ENCODE peak calls at places on chromosomes 16 and 17, in five cellular contexts. One of them, this sample, is unnamed.

GRCh38 chr17:42886283-42887176 is 14.1 kb upstream of the G6PC1 start:
- DNase-seq in AG10803: no peak
- DNase-seq in effector memory CD4-positive, alpha-beta T cell: no peak
- DNase-seq in transverse colon: no peak
- DNase-seq in OCI-LY7: no peak
- DNase-seq in this sample: peak; percentile 72

GRCh38 chr16:24853830-24854229 is 8.1 kb downstream of the SLC5A11 start:
- DNase-seq in AG10803: peak; percentile 25
- DNase-seq in effector memory CD4-positive, alpha-beta T cell: no peak
- DNase-seq in transverse colon: no peak
- DNase-seq in OCI-LY7: no peak
- DNase-seq in this sample: no peak

GRCh38 chr17:78125138-78125913 is 3.2 kb downstream of the TMC6 start:
- DNase-seq in AG10803: no peak
- DNase-seq in effector memory CD4-positive, alpha-beta T cell: peak; percentile 23
- DNase-seq in transverse colon: no peak
- DNase-seq in OCI-LY7: peak; percentile 70
- DNase-seq in this sample: peak; percentile 69

GRCh38 chr17:58577696-58578095 is 63.3 kb upstream of the MTMR4 start:
- DNase-seq in AG10803: peak; percentile 56
- DNase-seq in effector memory CD4-positive, alpha-beta T cell: peak; percentile 8
- DNase-seq in transverse colon: peak; percentile 23
- DNase-seq in OCI-LY7: peak; percentile 79
- DNase-seq in this sample: no peak

GRCh38 chr17:35973333-35974260 is 7.7 kb downstream of the CCL16 start:
- DNase-seq in AG10803: peak; percentile 9
- DNase-seq in effector memory CD4-positive, alpha-beta T cell: no peak
- DNase-seq in transverse colon: no peak
- DNase-seq in OCI-LY7: no peak
- DNase-seq in this sample: no peak

GRCh38 chr16:19907161-19907992 is 22.7 kb upstream of the GPRC5B start:
- DNase-seq in AG10803: peak; percentile 56
- DNase-seq in effector memory CD4-positive, alpha-beta T cell: peak; percentile 33
- DNase-seq in transverse colon: peak; percentile 67
- DNase-seq in OCI-LY7: peak; percentile 74
- DNase-seq in this sample: peak; percentile 81

GRCh38 chr16:66894055-66894454 is 13.7 kb downstream of the PDP2 start:
- DNase-seq in AG10803: no peak
- DNase-seq in effector memory CD4-positive, alpha-beta T cell: no peak
- DNase-seq in transverse colon: no peak
- DNase-seq in OCI-LY7: no peak
- DNase-seq in this sample: no peak

GRCh38 chr17:13597723-13598347 is 3.9 kb downstream of the HS3ST3A1 start:
- DNase-seq in AG10803: peak; percentile 65
- DNase-seq in effector memory CD4-positive, alpha-beta T cell: no peak
- DNase-seq in transverse colon: peak; percentile 14
- DNase-seq in OCI-LY7: peak; percentile 49
- DNase-seq in this sample: no peak

GRCh38 chr16:66954097-66954659 is 6.9 kb upstream of the CES3 start:
- DNase-seq in AG10803: peak; percentile 72
- DNase-seq in effector memory CD4-positive, alpha-beta T cell: peak; percentile 48
- DNase-seq in transverse colon: peak; percentile 89
- DNase-seq in OCI-LY7: peak; percentile 72
- DNase-seq in this sample: peak; percentile 85

GRCh38 chr17:75531724-75532090 is 6.2 kb downstream of the LLGL2 start:
- DNase-seq in AG10803: no peak
- DNase-seq in effector memory CD4-positive, alpha-beta T cell: no peak
- DNase-seq in transverse colon: no peak
- DNase-seq in OCI-LY7: no peak
- DNase-seq in this sample: no peak

GRCh38 chr16:10256855-10257641 is 74.8 kb upstream of the GRIN2A start:
- DNase-seq in AG10803: peak; percentile 7
- DNase-seq in effector memory CD4-positive, alpha-beta T cell: peak; percentile 1
- DNase-seq in transverse colon: peak; percentile 26
- DNase-seq in OCI-LY7: peak; percentile 67
- DNase-seq in this sample: peak; percentile 44

GRCh38 chr16:30958164-30959083 is 870 bp downstream of the SETD1A start:
- DNase-seq in AG10803: peak; percentile 48
- DNase-seq in effector memory CD4-positive, alpha-beta T cell: no peak
- DNase-seq in transverse colon: peak; percentile 52
- DNase-seq in OCI-LY7: peak; percentile 73
- DNase-seq in this sample: peak; percentile 31

GRCh38 chr17:32575865-32576264 is 89.1 kb downstream of the CDK5R1 start:
- DNase-seq in AG10803: no peak
- DNase-seq in effector memory CD4-positive, alpha-beta T cell: no peak
- DNase-seq in transverse colon: no peak
- DNase-seq in OCI-LY7: no peak
- DNase-seq in this sample: no peak

GRCh38 chr17:76074390-76075363 is at the start of gene GALR2:
- DNase-seq in AG10803: no peak
- DNase-seq in effector memory CD4-positive, alpha-beta T cell: no peak
- DNase-seq in transverse colon: no peak
- DNase-seq in OCI-LY7: no peak
- DNase-seq in this sample: no peak

GRCh38 chr17:66634193-66634592 is 200.7 kb upstream of the CACNG5 start:
- DNase-seq in AG10803: no peak
- DNase-seq in effector memory CD4-positive, alpha-beta T cell: no peak
- DNase-seq in transverse colon: no peak
- DNase-seq in OCI-LY7: no peak
- DNase-seq in this sample: no peak

GRCh38 chr17:78138204-78139060 is 7.8 kb upstream of the C17orf99 start:
- DNase-seq in AG10803: no peak
- DNase-seq in effector memory CD4-positive, alpha-beta T cell: no peak
- DNase-seq in transverse colon: no peak
- DNase-seq in OCI-LY7: no peak
- DNase-seq in this sample: no peak

GRCh38 chr16:57722651-57723050 is 12.9 kb upstream of the KATNB1 start:
- DNase-seq in AG10803: no peak
- DNase-seq in effector memory CD4-positive, alpha-beta T cell: no peak
- DNase-seq in transverse colon: no peak
- DNase-seq in OCI-LY7: no peak
- DNase-seq in this sample: no peak

GRCh38 chr16:77975942-77976341 is 46.4 kb upstream of the CLEC3A start:
- DNase-seq in AG10803: no peak
- DNase-seq in effector memory CD4-positive, alpha-beta T cell: no peak
- DNase-seq in transverse colon: no peak
- DNase-seq in OCI-LY7: no peak
- DNase-seq in this sample: no peak

GRCh38 chr17:67637901-67638641 is 79.7 kb upstream of the NOL11 start:
- DNase-seq in AG10803: no peak
- DNase-seq in effector memory CD4-positive, alpha-beta T cell: no peak
- DNase-seq in transverse colon: peak; percentile 47
- DNase-seq in OCI-LY7: no peak
- DNase-seq in this sample: no peak

GRCh38 chr17:74994440-74994839 is 7.0 kb downstream of the CDR2L start:
- DNase-seq in AG10803: peak; percentile 78
- DNase-seq in effector memory CD4-positive, alpha-beta T cell: no peak
- DNase-seq in transverse colon: no peak
- DNase-seq in OCI-LY7: no peak
- DNase-seq in this sample: no peak

GRCh38 chr17:75191584-75191983 is 8.8 kb upstream of the SUMO2 start:
- DNase-seq in AG10803: peak; percentile 25
- DNase-seq in effector memory CD4-positive, alpha-beta T cell: no peak
- DNase-seq in transverse colon: no peak
- DNase-seq in OCI-LY7: no peak
- DNase-seq in this sample: no peak

GRCh38 chr17:75679706-75680201 is 12.6 kb downstream of the SAP30BP start:
- DNase-seq in AG10803: peak; percentile 42
- DNase-seq in effector memory CD4-positive, alpha-beta T cell: no peak
- DNase-seq in transverse colon: peak; percentile 60
- DNase-seq in OCI-LY7: no peak
- DNase-seq in this sample: peak; percentile 74

GRCh38 chr16:68538880-68539701 is at the start of gene ZFP90:
- DNase-seq in AG10803: peak; percentile 79
- DNase-seq in effector memory CD4-positive, alpha-beta T cell: peak; percentile 73
- DNase-seq in transverse colon: peak; percentile 90
- DNase-seq in OCI-LY7: peak; percentile 93
- DNase-seq in this sample: peak; percentile 88

GRCh38 chr16:75296606-75297005 is 45.2 kb upstream of the BCAR1 start:
- DNase-seq in AG10803: peak; percentile 53
- DNase-seq in effector memory CD4-positive, alpha-beta T cell: no peak
- DNase-seq in transverse colon: no peak
- DNase-seq in OCI-LY7: no peak
- DNase-seq in this sample: no peak

GRCh38 chr17:70296456-70296855 is 127.1 kb downstream of the KCNJ2 start:
- DNase-seq in AG10803: no peak
- DNase-seq in effector memory CD4-positive, alpha-beta T cell: no peak
- DNase-seq in transverse colon: no peak
- DNase-seq in OCI-LY7: no peak
- DNase-seq in this sample: no peak

GRCh38 chr16:30046178-30046577 is 15.1 kb upstream of the TLCD3B start:
- DNase-seq in AG10803: no peak
- DNase-seq in effector memory CD4-positive, alpha-beta T cell: no peak
- DNase-seq in transverse colon: no peak
- DNase-seq in OCI-LY7: no peak
- DNase-seq in this sample: no peak

GRCh38 chr16:51888021-51888420 is 658.9 kb downstream of the TOX3 start:
- DNase-seq in AG10803: peak; percentile 50
- DNase-seq in effector memory CD4-positive, alpha-beta T cell: no peak
- DNase-seq in transverse colon: no peak
- DNase-seq in OCI-LY7: no peak
- DNase-seq in this sample: no peak

GRCh38 chr16:71929048-71929447 is 33.7 kb downstream of the IST1 start:
- DNase-seq in AG10803: peak; percentile 67
- DNase-seq in effector memory CD4-positive, alpha-beta T cell: no peak
- DNase-seq in transverse colon: peak; percentile 26
- DNase-seq in OCI-LY7: no peak
- DNase-seq in this sample: no peak

GRCh38 chr16:52597073-52597771 is 50.3 kb upstream of the TOX3 start:
- DNase-seq in AG10803: no peak
- DNase-seq in effector memory CD4-positive, alpha-beta T cell: no peak
- DNase-seq in transverse colon: no peak
- DNase-seq in OCI-LY7: no peak
- DNase-seq in this sample: no peak

GRCh38 chr17:37818689-37819088 is 73.8 kb upstream of the HNF1B start:
- DNase-seq in AG10803: no peak
- DNase-seq in effector memory CD4-positive, alpha-beta T cell: no peak
- DNase-seq in transverse colon: peak; percentile 45
- DNase-seq in OCI-LY7: no peak
- DNase-seq in this sample: peak; percentile 59

GRCh38 chr16:66127459-66128362 is 238.8 kb upstream of the CDH5 start:
- DNase-seq in AG10803: no peak
- DNase-seq in effector memory CD4-positive, alpha-beta T cell: no peak
- DNase-seq in transverse colon: no peak
- DNase-seq in OCI-LY7: no peak
- DNase-seq in this sample: no peak

GRCh38 chr17:39677072-39677471 is 8.8 kb downstream of the PNMT start:
- DNase-seq in AG10803: no peak
- DNase-seq in effector memory CD4-positive, alpha-beta T cell: no peak
- DNase-seq in transverse colon: no peak
- DNase-seq in OCI-LY7: no peak
- DNase-seq in this sample: no peak
- H3K4me3 ChIP-seq in AG10803: no peak overlapping the region
- H3K4me3 ChIP-seq in effector memory CD4-positive, alpha-beta T cell: no peak overlapping the region
- H3K4me3 ChIP-seq in transverse colon: no peak overlapping the region
- H3K4me3 ChIP-seq in OCI-LY7: no peak overlapping the region
- H3K4me3 ChIP-seq in this sample: no peak overlapping the region

DNA sequence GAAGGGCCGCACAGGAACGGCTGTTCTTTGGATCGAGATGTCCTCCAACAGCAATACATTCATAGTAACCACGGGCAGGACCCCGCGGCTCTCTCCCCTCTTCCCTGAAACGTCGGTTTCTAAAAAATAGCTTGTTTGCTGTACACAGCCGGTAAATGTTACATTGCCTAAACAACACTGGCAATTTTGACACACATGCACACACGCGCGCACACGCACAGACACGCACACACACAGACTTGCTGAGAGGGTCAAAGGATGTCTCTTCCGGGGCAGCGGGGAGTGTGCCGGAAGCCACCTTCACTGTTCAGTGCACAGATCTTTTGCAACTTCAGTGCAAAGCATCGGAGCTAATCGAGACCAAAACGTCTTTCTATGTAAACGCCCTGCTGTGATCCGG is 35.8 kb downstream of the ZDHHC7 start:
- DNase-seq in AG10803: no peak
- DNase-seq in effector memory CD4-positive, alpha-beta T cell: no peak
- DNase-seq in transverse colon: no peak
- DNase-seq in OCI-LY7: no peak
- DNase-seq in this sample: no peak
- H3K4me3 ChIP-seq in AG10803: no peak overlapping the region
- H3K4me3 ChIP-seq in effector memory CD4-positive, alpha-beta T cell: no peak overlapping the region
- H3K4me3 ChIP-seq in transverse colon: no peak overlapping the region
- H3K4me3 ChIP-seq in OCI-LY7: no peak overlapping the region
- H3K4me3 ChIP-seq in this sample: no peak overlapping the region

DNA sequence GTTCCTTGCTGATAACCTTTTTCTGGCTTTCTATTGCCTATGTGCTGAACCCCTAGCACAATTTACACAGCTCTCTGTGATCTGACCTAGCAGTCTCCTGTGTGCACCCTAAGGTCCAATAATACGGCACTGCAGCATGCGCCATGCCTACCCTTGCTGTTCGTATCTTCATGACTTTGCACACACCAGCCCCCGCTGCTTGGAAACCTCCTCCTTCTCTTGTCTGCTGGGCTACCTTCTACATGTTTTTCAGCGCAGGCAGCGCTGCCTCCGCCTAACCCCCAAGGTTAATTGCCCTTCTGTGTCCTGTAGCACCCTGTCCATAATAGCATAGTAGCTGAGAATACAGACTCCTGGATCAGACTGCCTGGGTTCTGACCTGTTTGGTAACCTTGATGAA is 1.4 kb downstream of the STARD3 start:
- DNase-seq in AG10803: no peak
- DNase-seq in effector memory CD4-positive, alpha-beta T cell: no peak
- DNase-seq in transverse colon: no peak
- DNase-seq in OCI-LY7: no peak
- DNase-seq in this sample: no peak
- H3K4me3 ChIP-seq in AG10803: peak overlapping the region; percentile 94
- H3K4me3 ChIP-seq in effector memory CD4-positive, alpha-beta T cell: peak overlapping the region; percentile 84
- H3K4me3 ChIP-seq in transverse colon: peak overlapping the region; percentile 71
- H3K4me3 ChIP-seq in OCI-LY7: peak overlapping the region; percentile 77
- H3K4me3 ChIP-seq in this sample: peak overlapping the region; percentile 82

GRCh38 chr17:72539981-72540897 is 419.4 kb downstream of the SOX9 start:
- DNase-seq in AG10803: peak; percentile 62
- DNase-seq in effector memory CD4-positive, alpha-beta T cell: no peak
- DNase-seq in transverse colon: peak; percentile 79
- DNase-seq in OCI-LY7: peak; percentile 71
- DNase-seq in this sample: peak; percentile 76
- H3K4me3 ChIP-seq in AG10803: peak overlapping the region; percentile 47
- H3K4me3 ChIP-seq in effector memory CD4-positive, alpha-beta T cell: no peak overlapping the region
- H3K4me3 ChIP-seq in transverse colon: peak overlapping the region; percentile 42
- H3K4me3 ChIP-seq in OCI-LY7: no peak overlapping the region
- H3K4me3 ChIP-seq in this sample: peak overlapping the region; percentile 39